ENCODE peak calls at places on chromosomes 12 and 14, in six cellular contexts. One of them, this sample, is unnamed. For H3K4me1 and H3K9me3, the result is how much of the 10 kb centered on the place peaks cover.

GRCh38 chr14:55771242-55772025 is 191.4 kb downstream of the KTN1 start:
- DNase-seq in psoas muscle: no peak
- DNase-seq in effector memory CD4-positive, alpha-beta T cell: no peak
- DNase-seq in CD8-positive, alpha-beta T cell: no peak
- DNase-seq in transverse colon: no peak
- DNase-seq in hepatocyte: no peak
- DNase-seq in this sample: no peak

GRCh38 chr12:71840226-71840847 is 778 bp downstream of the TBC1D15 start:
- DNase-seq in CD8-positive, alpha-beta T cell: peak
- DNase-seq in psoas muscle: no peak
- DNase-seq in hepatocyte: peak
- DNase-seq in effector memory CD4-positive, alpha-beta T cell: no peak
- DNase-seq in transverse colon: no peak
- DNase-seq in this sample: no peak

GRCh38 chr14:22819191-22819988 is 4.2 kb upstream of the SLC7A7 start:
- DNase-seq in hepatocyte: peak
- DNase-seq in CD8-positive, alpha-beta T cell: no peak
- DNase-seq in effector memory CD4-positive, alpha-beta T cell: no peak
- DNase-seq in psoas muscle: no peak
- DNase-seq in transverse colon: peak
- DNase-seq in this sample: peak

GRCh38 chr14:30966415-30967363 is 58.8 kb upstream of the AP4S1 start:
- DNase-seq in hepatocyte: no peak
- DNase-seq in CD8-positive, alpha-beta T cell: no peak
- DNase-seq in effector memory CD4-positive, alpha-beta T cell: no peak
- DNase-seq in psoas muscle: no peak
- DNase-seq in transverse colon: no peak
- DNase-seq in this sample: no peak

GRCh38 chr12:54958048-54958658 is 26.4 kb downstream of the TESPA1 start:
- DNase-seq in transverse colon: peak
- DNase-seq in psoas muscle: no peak
- DNase-seq in CD8-positive, alpha-beta T cell: peak
- DNase-seq in effector memory CD4-positive, alpha-beta T cell: peak
- DNase-seq in hepatocyte: peak
- DNase-seq in this sample: no peak

GRCh38 chr14:101600891-101601602 is 39.8 kb downstream of the DIO3 start:
- DNase-seq in hepatocyte: no peak
- DNase-seq in psoas muscle: no peak
- DNase-seq in transverse colon: peak
- DNase-seq in effector memory CD4-positive, alpha-beta T cell: no peak
- DNase-seq in CD8-positive, alpha-beta T cell: no peak
- DNase-seq in this sample: peak

GRCh38 chr14:95784137-95784536 is 70.2 kb upstream of the TCL1A start:
- DNase-seq in CD8-positive, alpha-beta T cell: no peak
- DNase-seq in psoas muscle: no peak
- DNase-seq in hepatocyte: peak
- DNase-seq in effector memory CD4-positive, alpha-beta T cell: no peak
- DNase-seq in transverse colon: no peak
- DNase-seq in this sample: no peak

GRCh38 chr14:73339846-73340565 is 102.7 kb downstream of the PAPLN start:
- DNase-seq in effector memory CD4-positive, alpha-beta T cell: no peak
- DNase-seq in transverse colon: no peak
- DNase-seq in hepatocyte: no peak
- DNase-seq in CD8-positive, alpha-beta T cell: no peak
- DNase-seq in psoas muscle: no peak
- DNase-seq in this sample: no peak

GRCh38 chr12:67789266-67789665 is 140.7 kb downstream of the DYRK2 start:
- DNase-seq in hepatocyte: no peak
- DNase-seq in CD8-positive, alpha-beta T cell: no peak
- DNase-seq in psoas muscle: no peak
- DNase-seq in transverse colon: no peak
- DNase-seq in effector memory CD4-positive, alpha-beta T cell: no peak
- DNase-seq in this sample: no peak

GRCh38 chr12:57166971-57167371 is 19.6 kb upstream of the LRP1-AS start:
- DNase-seq in hepatocyte: no peak
- DNase-seq in effector memory CD4-positive, alpha-beta T cell: no peak
- DNase-seq in CD8-positive, alpha-beta T cell: peak
- DNase-seq in psoas muscle: no peak
- DNase-seq in transverse colon: no peak
- DNase-seq in this sample: no peak

GRCh38 chr14:84343637-84344036 is 1186.3 kb upstream of the FLRT2 start:
- DNase-seq in CD8-positive, alpha-beta T cell: no peak
- DNase-seq in psoas muscle: no peak
- DNase-seq in transverse colon: no peak
- DNase-seq in effector memory CD4-positive, alpha-beta T cell: no peak
- DNase-seq in hepatocyte: peak
- DNase-seq in this sample: no peak

GRCh38 chr12:21818627-21819026 is 44.1 kb upstream of the KCNJ8 start:
- DNase-seq in hepatocyte: no peak
- DNase-seq in effector memory CD4-positive, alpha-beta T cell: no peak
- DNase-seq in transverse colon: no peak
- DNase-seq in CD8-positive, alpha-beta T cell: no peak
- DNase-seq in psoas muscle: no peak
- DNase-seq in this sample: no peak

GRCh38 chr12:40634431-40635131 is 57.7 kb upstream of the CNTN1 start:
- DNase-seq in effector memory CD4-positive, alpha-beta T cell: no peak
- DNase-seq in hepatocyte: no peak
- DNase-seq in transverse colon: no peak
- DNase-seq in psoas muscle: no peak
- DNase-seq in CD8-positive, alpha-beta T cell: no peak
- DNase-seq in this sample: no peak

GRCh38 chr12:57755454-57756372 is 810 bp downstream of the MARCHF9 start:
- DNase-seq in hepatocyte: peak
- DNase-seq in CD8-positive, alpha-beta T cell: peak
- DNase-seq in transverse colon: peak
- DNase-seq in psoas muscle: no peak
- DNase-seq in effector memory CD4-positive, alpha-beta T cell: no peak
- DNase-seq in this sample: no peak

GRCh38 chr14:91317381-91318313 is 73.1 kb upstream of the GPR68 start:
- DNase-seq in transverse colon: peak
- DNase-seq in CD8-positive, alpha-beta T cell: peak
- DNase-seq in effector memory CD4-positive, alpha-beta T cell: peak
- DNase-seq in psoas muscle: peak
- DNase-seq in hepatocyte: no peak
- DNase-seq in this sample: peak

GRCh38 chr14:99527427-99528076 is 46.3 kb downstream of the CCNK start:
- DNase-seq in CD8-positive, alpha-beta T cell: no peak
- DNase-seq in effector memory CD4-positive, alpha-beta T cell: no peak
- DNase-seq in hepatocyte: no peak
- DNase-seq in psoas muscle: no peak
- DNase-seq in transverse colon: no peak
- DNase-seq in this sample: no peak

GRCh38 chr14:99524091-99524661 is 43.0 kb downstream of the CCNK start:
- DNase-seq in effector memory CD4-positive, alpha-beta T cell: no peak
- DNase-seq in psoas muscle: peak
- DNase-seq in CD8-positive, alpha-beta T cell: no peak
- DNase-seq in transverse colon: peak
- DNase-seq in hepatocyte: no peak
- DNase-seq in this sample: peak

GRCh38 chr14:99524804-99525698 is 43.8 kb downstream of the CCNK start:
- DNase-seq in psoas muscle: peak
- DNase-seq in effector memory CD4-positive, alpha-beta T cell: no peak
- DNase-seq in transverse colon: peak
- DNase-seq in hepatocyte: peak
- DNase-seq in CD8-positive, alpha-beta T cell: no peak
- DNase-seq in this sample: no peak

GRCh38 chr14:99525699-99526080 is 44.5 kb downstream of the CCNK start:
- DNase-seq in CD8-positive, alpha-beta T cell: no peak
- DNase-seq in psoas muscle: peak
- DNase-seq in transverse colon: no peak
- DNase-seq in hepatocyte: no peak
- DNase-seq in effector memory CD4-positive, alpha-beta T cell: no peak
- DNase-seq in this sample: no peak

GRCh38 chr14:99527026-99527425 is 45.8 kb downstream of the CCNK start:
- DNase-seq in hepatocyte: no peak
- DNase-seq in effector memory CD4-positive, alpha-beta T cell: no peak
- DNase-seq in CD8-positive, alpha-beta T cell: no peak
- DNase-seq in psoas muscle: no peak
- DNase-seq in transverse colon: no peak
- DNase-seq in this sample: no peak
- H3K4me1 ChIP-seq in hepatocyte: under half
- H3K4me1 ChIP-seq in effector memory CD4-positive, alpha-beta T cell: under half
- H3K4me1 ChIP-seq in CD8-positive, alpha-beta T cell: under half
- H3K4me1 ChIP-seq in psoas muscle: under half
- H3K4me1 ChIP-seq in transverse colon: under half
- H3K4me1 ChIP-seq in this sample: under half

GRCh38 chr14:106067935-106068334 is 541.6 kb downstream of the TMEM121 start:
- DNase-seq in transverse colon: no peak
- DNase-seq in CD8-positive, alpha-beta T cell: no peak
- DNase-seq in psoas muscle: no peak
- DNase-seq in hepatocyte: no peak
- DNase-seq in effector memory CD4-positive, alpha-beta T cell: no peak
- DNase-seq in this sample: no peak

GRCh38 chr14:106070242-106070641 is 543.9 kb downstream of the TMEM121 start:
- DNase-seq in effector memory CD4-positive, alpha-beta T cell: no peak
- DNase-seq in psoas muscle: no peak
- DNase-seq in hepatocyte: no peak
- DNase-seq in CD8-positive, alpha-beta T cell: no peak
- DNase-seq in transverse colon: no peak
- DNase-seq in this sample: no peak

GRCh38 chr14:106069786-106070185 is 543.4 kb downstream of the TMEM121 start:
- DNase-seq in psoas muscle: no peak
- DNase-seq in hepatocyte: no peak
- DNase-seq in CD8-positive, alpha-beta T cell: no peak
- DNase-seq in effector memory CD4-positive, alpha-beta T cell: no peak
- DNase-seq in transverse colon: no peak
- DNase-seq in this sample: no peak
- H3K9me3 ChIP-seq in psoas muscle: under half
- H3K9me3 ChIP-seq in hepatocyte: under half
- H3K9me3 ChIP-seq in CD8-positive, alpha-beta T cell: under half
- H3K9me3 ChIP-seq in effector memory CD4-positive, alpha-beta T cell: under half
- H3K9me3 ChIP-seq in transverse colon: under half
- H3K9me3 ChIP-seq in this sample: under half

GRCh38 chr14:103108749-103109207 is 14.3 kb downstream of the EXOC3L4 start:
- DNase-seq in effector memory CD4-positive, alpha-beta T cell: no peak
- DNase-seq in CD8-positive, alpha-beta T cell: no peak
- DNase-seq in transverse colon: peak
- DNase-seq in hepatocyte: no peak
- DNase-seq in psoas muscle: peak
- DNase-seq in this sample: no peak
- H3K4me1 ChIP-seq in effector memory CD4-positive, alpha-beta T cell: under half
- H3K4me1 ChIP-seq in CD8-positive, alpha-beta T cell: under half
- H3K4me1 ChIP-seq in transverse colon: under half
- H3K4me1 ChIP-seq in hepatocyte: under half
- H3K4me1 ChIP-seq in psoas muscle: under half
- H3K4me1 ChIP-seq in this sample: under half

GRCh38 chr12:132338781-132339180 is 9.4 kb upstream of the GALNT9 start:
- DNase-seq in hepatocyte: no peak
- DNase-seq in transverse colon: no peak
- DNase-seq in CD8-positive, alpha-beta T cell: peak
- DNase-seq in psoas muscle: no peak
- DNase-seq in effector memory CD4-positive, alpha-beta T cell: no peak
- DNase-seq in this sample: no peak
- H3K9me3 ChIP-seq in hepatocyte: under half
- H3K9me3 ChIP-seq in transverse colon: under half
- H3K9me3 ChIP-seq in CD8-positive, alpha-beta T cell: under half
- H3K9me3 ChIP-seq in psoas muscle: under half
- H3K9me3 ChIP-seq in effector memory CD4-positive, alpha-beta T cell: under half
- H3K9me3 ChIP-seq in this sample: under half

DNA sequence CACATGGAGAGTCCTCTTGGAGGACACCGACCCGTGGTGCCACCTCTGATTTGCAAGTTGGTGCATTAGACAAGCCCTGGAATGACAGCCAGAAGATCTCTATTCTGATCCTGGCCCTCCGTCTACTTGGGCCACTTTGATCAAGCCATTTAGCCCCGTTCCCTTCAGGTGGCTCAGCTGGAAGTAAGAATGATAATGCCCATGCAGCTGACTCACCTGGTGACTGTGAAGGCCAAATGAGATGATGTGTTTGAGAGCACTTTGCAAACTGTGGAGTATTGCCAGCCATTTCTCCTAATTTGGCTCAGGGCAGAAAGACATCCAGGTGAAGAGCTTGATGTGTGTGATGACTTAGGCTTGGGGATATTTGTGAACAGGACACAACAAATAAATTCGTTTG is 165.9 kb downstream of the ETV6 start:
- DNase-seq in transverse colon: no peak
- DNase-seq in hepatocyte: no peak
- DNase-seq in CD8-positive, alpha-beta T cell: no peak
- DNase-seq in psoas muscle: no peak
- DNase-seq in effector memory CD4-positive, alpha-beta T cell: no peak
- DNase-seq in this sample: no peak
- H3K4me1 ChIP-seq in transverse colon: under half
- H3K4me1 ChIP-seq in hepatocyte: under half
- H3K4me1 ChIP-seq in CD8-positive, alpha-beta T cell: under half
- H3K4me1 ChIP-seq in psoas muscle: under half
- H3K4me1 ChIP-seq in effector memory CD4-positive, alpha-beta T cell: under half
- H3K4me1 ChIP-seq in this sample: under half

GRCh38 chr12:25710149-25710548 is 157.1 kb upstream of the LMNTD1 start:
- DNase-seq in transverse colon: no peak
- DNase-seq in CD8-positive, alpha-beta T cell: no peak
- DNase-seq in effector memory CD4-positive, alpha-beta T cell: no peak
- DNase-seq in hepatocyte: no peak
- DNase-seq in psoas muscle: no peak
- DNase-seq in this sample: no peak

GRCh38 chr12:25712169-25712568 is 159.1 kb upstream of the LMNTD1 start:
- DNase-seq in transverse colon: no peak
- DNase-seq in effector memory CD4-positive, alpha-beta T cell: no peak
- DNase-seq in psoas muscle: no peak
- DNase-seq in CD8-positive, alpha-beta T cell: no peak
- DNase-seq in hepatocyte: no peak
- DNase-seq in this sample: no peak

GRCh38 chr12:25707056-25707455 is 154.0 kb upstream of the LMNTD1 start:
- DNase-seq in psoas muscle: no peak
- DNase-seq in hepatocyte: no peak
- DNase-seq in effector memory CD4-positive, alpha-beta T cell: no peak
- DNase-seq in transverse colon: no peak
- DNase-seq in CD8-positive, alpha-beta T cell: no peak
- DNase-seq in this sample: no peak

GRCh38 chr12:25705256-25705655 is 152.2 kb upstream of the LMNTD1 start:
- DNase-seq in effector memory CD4-positive, alpha-beta T cell: no peak
- DNase-seq in CD8-positive, alpha-beta T cell: no peak
- DNase-seq in transverse colon: no peak
- DNase-seq in psoas muscle: no peak
- DNase-seq in hepatocyte: no peak
- DNase-seq in this sample: no peak

GRCh38 chr12:25708661-25709060 is 155.6 kb upstream of the LMNTD1 start:
- DNase-seq in CD8-positive, alpha-beta T cell: no peak
- DNase-seq in hepatocyte: no peak
- DNase-seq in effector memory CD4-positive, alpha-beta T cell: no peak
- DNase-seq in psoas muscle: no peak
- DNase-seq in transverse colon: no peak
- DNase-seq in this sample: no peak
- H3K9me3 ChIP-seq in CD8-positive, alpha-beta T cell: under half
- H3K9me3 ChIP-seq in hepatocyte: under half
- H3K9me3 ChIP-seq in effector memory CD4-positive, alpha-beta T cell: under half
- H3K9me3 ChIP-seq in psoas muscle: under half
- H3K9me3 ChIP-seq in transverse colon: under half
- H3K9me3 ChIP-seq in this sample: under half